ENCODE peak calls at places on chromosomes 11 and 22, in four cellular contexts. P is glutamatergic neuron; O is PC-9; G is activated CD4-positive, alpha-beta T cell treated with anti-CD3 and anti-CD28 coated beads, Interleukin-2, amount 50 U/mL, for 24 hours. U is an unnamed sample.

GRCh38 chr11:114586797-114587196 is 8.8 kb downstream of the NXPE4 start:
- DNase-seq in P (no peak), O (no peak), G (no peak), U (peak; percentile 19)

GRCh38 chr11:5449023-5449422 is at the start of gene OR51I2:
- DNase-seq in P (no peak), O (no peak), G (no peak), U (no peak)

GRCh38 chr11:112267188-112267591 is 6.5 kb upstream of the PLET1 start:
- DNase-seq in P (no peak), O (no peak), G (no peak), U (no peak)

GRCh38 chr11:117081908-117082307 is 16.3 kb downstream of the SIK3 start:
- DNase-seq in P (no peak), O (no peak), G (no peak), U (no peak)

GRCh38 chr11:73193251-73194033 is 24.6 kb upstream of the P2RY2 start:
- DNase-seq in P (peak; percentile 9), O (peak; percentile 93), G (no peak), U (peak; percentile 63)

GRCh38 chr11:72037554-72038311 is 39.0 kb downstream of the IL18BP start:
- DNase-seq in P (no peak), O (no peak), G (no peak), U (no peak)

GRCh38 chr11:110966131-110966530 is 253.9 kb upstream of the ARHGAP20 start:
- DNase-seq in P (no peak), O (no peak), G (no peak), U (peak; percentile 3)

GRCh38 chr22:39471421-39472141 is 14.8 kb downstream of the MGAT3 start:
- DNase-seq in P (no peak), O (peak; percentile 68), G (no peak), U (peak; percentile 11)

GRCh38 chr11:129278586-129279319 is 86.6 kb upstream of the ARHGAP32 start:
- DNase-seq in P (peak; percentile 43), O (peak; percentile 8), G (no peak), U (peak; percentile 38)